ENCODE peak calls at places on chromosomes 7 and 10, in ten cellular contexts. M, F, Z, P, H, Y, W, D, N and S are unnamed samples. For H3K36me3, the result is how much of the 10 kb centered on the place peaks cover.

GRCh38 chr10:98456043-98456570 is 9.4 kb upstream of the HPS1 start:
- DNase-seq in M (no peak), F (no peak), Z (no peak), P (no peak), H (no peak), Y (no peak), W (no peak), D (no peak), N (no peak), S (no peak)

GRCh38 chr10:63439607-63440006 is 26.2 kb downstream of the JMJD1C start:
- DNase-seq in M (no peak), F (no peak), Z (no peak), P (no peak), H (no peak), Y (no peak), W (no peak), D (no peak), N (no peak), S (no peak)

GRCh38 chr7:10474048-10474447 is 499.6 kb upstream of the PHF14 start:
- DNase-seq in M (no peak), F (no peak), Z (no peak), P (no peak), H (no peak), Y (no peak), W (no peak), D (peak), N (no peak), S (no peak)

GRCh38 chr7:148485618-148486017 is 104.9 kb upstream of the C7orf33 start:
- DNase-seq in M (no peak), F (no peak), Z (no peak), P (no peak), H (no peak), Y (no peak), W (no peak), D (no peak), N (no peak), S (no peak)

GRCh38 chr7:134024729-134025128 is 102.4 kb upstream of the LRGUK start:
- DNase-seq in M (no peak), F (no peak), Z (no peak), P (peak), H (peak), Y (no peak), W (no peak), D (peak), N (no peak), S (no peak)

GRCh38 chr10:79018591-79019011 is 50.2 kb upstream of the ZMIZ1 start:
- DNase-seq in M (no peak), F (no peak), Z (peak), P (peak), H (peak), Y (no peak), W (peak), D (peak), N (no peak), S (peak)

GRCh38 chr7:100677308-100678095 is 4.0 kb downstream of the GNB2 start:
- DNase-seq in M (no peak), F (no peak), Z (peak), P (no peak), H (no peak), Y (no peak), W (peak), D (no peak), N (no peak), S (peak)

GRCh38 chr7:13628231-13629001 is 361.1 kb downstream of the ETV1 start:
- DNase-seq in M (peak), F (no peak), Z (no peak), P (peak), H (peak), Y (no peak), W (no peak), D (peak), N (no peak), S (no peak)

GRCh38 chr10:78210976-78211375 is 177.3 kb downstream of the RPS24 start:
- DNase-seq in M (no peak), F (no peak), Z (no peak), P (no peak), H (no peak), Y (no peak), W (no peak), D (no peak), N (no peak), S (no peak)

GRCh38 chr10:112986791-112987190 is 36.7 kb downstream of the TCF7L2 start:
- DNase-seq in M (no peak), F (no peak), Z (no peak), P (peak), H (no peak), Y (no peak), W (no peak), D (no peak), N (no peak), S (no peak)

GRCh38 chr7:67618569-67619543 is 622.2 kb downstream of the TYW1 start:
- DNase-seq in M (no peak), F (no peak), Z (no peak), P (peak), H (no peak), Y (no peak), W (no peak), D (no peak), N (no peak), S (no peak)

GRCh38 chr10:87750001-87750651 is 67.9 kb downstream of the ATAD1 start:
- DNase-seq in M (peak), F (no peak), Z (no peak), P (peak), H (peak), Y (no peak), W (no peak), D (peak), N (no peak), S (no peak)

GRCh38 chr10:122426834-122427233 is 27.6 kb upstream of the ARMS2 start:
- DNase-seq in M (no peak), F (no peak), Z (no peak), P (no peak), H (no peak), Y (no peak), W (no peak), D (no peak), N (no peak), S (no peak)

GRCh38 chr10:6494934-6495592 is 85.0 kb downstream of the PRKCQ start:
- DNase-seq in M (no peak), F (no peak), Z (no peak), P (no peak), H (no peak), Y (no peak), W (no peak), D (no peak), N (peak), S (no peak)

GRCh38 chr10:16049050-16049449 is 188.7 kb upstream of the MINDY3 start:
- DNase-seq in M (no peak), F (no peak), Z (no peak), P (no peak), H (no peak), Y (no peak), W (no peak), D (no peak), N (no peak), S (no peak)

GRCh38 chr7:116777613-116778380 is 84.6 kb upstream of the CAPZA2 start:
- DNase-seq in M (no peak), F (no peak), Z (no peak), P (peak), H (peak), Y (no peak), W (no peak), D (peak), N (no peak), S (no peak)

GRCh38 chr7:55516399-55516798 is 55.9 kb downstream of the VOPP1 start:
- DNase-seq in M (no peak), F (no peak), Z (no peak), P (no peak), H (no peak), Y (no peak), W (no peak), D (no peak), N (no peak), S (no peak)

GRCh38 chr7:143381427-143382125 is 431 bp downstream of the ZYX start:
- DNase-seq in M (no peak), F (no peak), Z (peak), P (peak), H (peak), Y (no peak), W (peak), D (peak), N (no peak), S (peak)

GRCh38 chr7:135501402-135501801 is 8.5 kb downstream of the CNOT4 start:
- DNase-seq in M (no peak), F (no peak), Z (no peak), P (no peak), H (peak), Y (no peak), W (no peak), D (no peak), N (no peak), S (no peak)

GRCh38 chr10:113094114-113094486 is 144.1 kb downstream of the TCF7L2 start:
- DNase-seq in M (no peak), F (no peak), Z (no peak), P (peak), H (peak), Y (peak), W (no peak), D (peak), N (no peak), S (no peak)

GRCh38 chr7:31122649-31123058 is 70.5 kb downstream of the ADCYAP1R1 start:
- DNase-seq in M (peak), F (peak), Z (no peak), P (peak), H (peak), Y (peak), W (no peak), D (peak), N (no peak), S (peak)

GRCh38 chr7:47636111-47636692 is 54.3 kb upstream of the TNS3 start:
- DNase-seq in M (no peak), F (no peak), Z (peak), P (no peak), H (no peak), Y (no peak), W (no peak), D (no peak), N (no peak), S (no peak)

GRCh38 chr7:128123291-128124037 is 92.2 kb upstream of the LRRC4 start:
- DNase-seq in M (no peak), F (no peak), Z (no peak), P (no peak), H (no peak), Y (no peak), W (no peak), D (no peak), N (no peak), S (no peak)

GRCh38 chr7:26457702-26458327 is 166.2 kb downstream of the SNX10 start:
- DNase-seq in M (no peak), F (no peak), Z (no peak), P (no peak), H (no peak), Y (no peak), W (no peak), D (no peak), N (no peak), S (no peak)

GRCh38 chr7:26454180-26454579 is 162.5 kb downstream of the SNX10 start:
- DNase-seq in M (no peak), F (no peak), Z (no peak), P (peak), H (no peak), Y (no peak), W (no peak), D (no peak), N (no peak), S (no peak)

GRCh38 chr7:26449175-26450165 is 157.8 kb downstream of the SNX10 start:
- DNase-seq in M (peak), F (no peak), Z (no peak), P (peak), H (peak), Y (no peak), W (no peak), D (peak), N (no peak), S (no peak)

DNA sequence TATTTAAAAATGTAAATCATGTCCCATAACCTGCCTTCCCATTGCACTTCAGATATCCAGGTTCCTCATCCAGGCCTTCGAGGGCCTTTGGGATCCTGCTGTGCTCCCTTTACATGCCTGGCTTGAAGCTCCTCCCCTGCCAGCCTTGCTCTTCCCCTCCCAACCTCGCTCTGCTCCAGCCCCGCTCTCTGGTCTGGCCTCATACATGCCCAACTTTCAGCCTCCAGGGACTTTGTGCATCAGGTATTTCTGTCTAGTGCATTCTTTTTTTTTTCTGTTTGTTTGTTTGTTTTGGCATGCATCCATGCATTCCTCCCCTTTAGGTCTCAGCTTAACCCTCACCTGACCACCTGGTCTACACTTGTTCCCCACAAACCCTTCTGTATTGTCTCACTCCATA is 160.3 kb downstream of the SNX10 start:
- DNase-seq in M (no peak), F (no peak), Z (no peak), P (no peak), H (no peak), Y (no peak), W (no peak), D (no peak), N (no peak), S (no peak)
- H3K36me3 ChIP-seq in M (under half), F (under half), Z (under half), P (under half), H (under half), Y (under half), W (under half), D (under half), N (under half), S (under half)

DNA sequence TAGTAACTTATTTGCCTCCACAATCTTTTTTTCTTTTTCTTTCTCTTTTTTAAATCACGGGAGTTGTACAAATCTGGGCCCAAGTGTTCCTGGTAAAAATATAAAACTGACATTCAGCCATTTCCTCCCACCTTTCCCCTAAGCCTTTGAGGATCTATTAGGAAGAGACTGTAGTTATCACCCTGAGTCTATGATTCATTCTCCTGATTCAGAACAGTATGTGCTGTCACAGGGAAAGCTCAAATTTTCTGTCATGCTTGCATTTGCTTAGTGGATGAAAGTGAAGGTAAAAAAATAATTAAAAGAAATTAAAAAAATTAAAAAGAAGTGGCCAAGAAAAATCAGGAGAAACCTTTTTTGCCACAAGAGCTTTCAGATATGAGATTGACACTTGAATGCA is 71.7 kb downstream of the KIF20B start:
- DNase-seq in M (no peak), F (no peak), Z (no peak), P (no peak), H (peak), Y (no peak), W (no peak), D (no peak), N (no peak), S (no peak)
- H3K36me3 ChIP-seq in M (under half), F (under half), Z (under half), P (under half), H (under half), Y (under half), W (under half), D (under half), N (under half), S (under half)

GRCh38 chr10:49504528-49504927 is 34.4 kb downstream of the ERCC6 start:
- DNase-seq in M (no peak), F (no peak), Z (no peak), P (no peak), H (no peak), Y (no peak), W (no peak), D (no peak), N (no peak), S (no peak)

GRCh38 chr10:49508654-49509053 is 30.3 kb downstream of the ERCC6 start:
- DNase-seq in M (no peak), F (no peak), Z (no peak), P (no peak), H (peak), Y (no peak), W (no peak), D (no peak), N (no peak), S (no peak)

GRCh38 chr10:49505076-49505475 is 33.8 kb downstream of the ERCC6 start:
- DNase-seq in M (no peak), F (no peak), Z (no peak), P (no peak), H (no peak), Y (no peak), W (no peak), D (no peak), N (no peak), S (no peak)

GRCh38 chr10:49508249-49508648 is 30.7 kb downstream of the ERCC6 start:
- DNase-seq in M (no peak), F (no peak), Z (no peak), P (no peak), H (no peak), Y (no peak), W (no peak), D (no peak), N (peak), S (no peak)

DNA sequence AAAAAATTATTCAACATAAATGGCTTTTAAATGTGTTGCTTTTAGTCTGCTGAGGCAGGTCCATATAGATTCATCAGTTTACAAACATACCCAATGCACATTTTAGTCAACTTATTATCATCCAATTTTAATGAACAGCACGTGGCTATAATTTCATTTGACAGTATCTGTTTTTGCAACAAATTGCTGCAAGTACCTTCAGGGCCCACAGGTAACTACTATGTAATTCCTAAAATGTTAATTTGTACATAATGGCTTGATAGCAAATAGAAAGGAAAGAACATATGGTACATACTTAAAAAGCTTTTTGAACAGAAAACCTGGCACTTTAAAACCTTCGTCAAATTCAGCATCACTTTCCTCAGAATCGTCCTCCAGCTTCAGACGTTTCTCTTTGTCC is 33.3 kb downstream of the ERCC6 start:
- DNase-seq in M (no peak), F (no peak), Z (no peak), P (no peak), H (no peak), Y (no peak), W (no peak), D (no peak), N (no peak), S (no peak)
- H3K36me3 ChIP-seq in M (under half), F (under half), Z (under half), P (under half), H (under half), Y (under half), W (under half), D (under half), N (under half), S (under half)

GRCh38 chr10:69372126-69372980 is 44.4 kb downstream of the TACR2 start:
- DNase-seq in M (no peak), F (no peak), Z (no peak), P (peak), H (peak), Y (no peak), W (no peak), D (no peak), N (no peak), S (no peak)
- H3K36me3 ChIP-seq in M (under half), F (under half), Z (under half), P (under half), H (under half), Y (under half), W (half or more), D (under half), N (under half), S (half or more)

DNA sequence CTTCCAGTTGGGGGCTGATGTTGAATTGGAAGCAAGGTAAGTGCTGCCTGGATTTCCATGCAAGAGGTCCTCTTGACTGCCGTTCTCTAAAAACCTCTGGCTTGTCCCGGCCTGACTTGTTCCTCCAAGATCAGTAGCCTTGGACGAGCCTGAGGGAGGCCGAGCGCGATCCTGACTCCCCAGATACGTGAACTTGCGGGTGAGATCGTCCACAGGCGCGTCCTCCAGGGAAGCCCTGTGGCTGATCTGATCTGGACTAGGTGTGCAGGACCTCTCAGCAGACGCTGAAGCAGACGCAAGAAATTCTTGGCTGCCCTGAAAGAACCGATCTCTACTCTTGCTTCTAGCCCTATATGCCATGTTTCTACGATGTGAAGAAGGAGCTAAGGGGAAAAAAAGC is 29.7 kb downstream of the ZC3HAV1 start:
- DNase-seq in M (no peak), F (no peak), Z (no peak), P (no peak), H (no peak), Y (no peak), W (no peak), D (no peak), N (no peak), S (no peak)
- H3K36me3 ChIP-seq in M (under half), F (under half), Z (under half), P (under half), H (under half), Y (under half), W (half or more), D (under half), N (half or more), S (half or more)